ENCODE peak calls at places on chromosomes 3 and 15, in nine cellular contexts. N is foreskin fibroblast, I is heart left ventricle, S is AG04450, H is cardiac muscle cell, Y is hepatocyte, F is GM06990, G is lung, A is HCT116. D is an unnamed sample.
A peak's percentile ranks its signal among the peaks of the same experiment; 100 is the strongest.

GRCh38 chr3:127738192-127738840 is 65.6 kb downstream of the ABTB1 start:
- DNase-seq in Y (peak; percentile 38), I (peak; percentile 69), G (no peak), F (no peak), A (no peak), S (no peak), H (peak; percentile 81), N (no peak), D (peak; percentile 36)

GRCh38 chr3:188244395-188244861 is 90.5 kb downstream of the LPP start:
- DNase-seq in I (no peak), H (no peak), Y (peak; percentile 27), G (no peak), N (no peak), F (no peak), S (no peak), A (peak; percentile 59), D (peak; percentile 74)

GRCh38 chr15:100002787-100003536 is 269.7 kb upstream of the LYSMD4 start:
- DNase-seq in N (no peak), S (no peak), A (no peak), H (no peak), G (no peak), Y (no peak), F (no peak), I (no peak), D (no peak)

GRCh38 chr3:111070772-111071256 is 802 bp upstream of the NECTIN3 start:
- DNase-seq in H (no peak), Y (no peak), I (no peak), A (no peak), G (no peak), S (no peak), F (peak; percentile 5), N (no peak), D (peak; percentile 62)

GRCh38 chr3:116064646-116065045 is 380.6 kb downstream of the LSAMP start:
- DNase-seq in G (no peak), S (no peak), F (no peak), I (no peak), N (no peak), H (no peak), A (no peak), Y (no peak), D (peak; percentile 4)

GRCh38 chr3:37032961-37033360 is 39.6 kb downstream of the MLH1 start:
- DNase-seq in A (no peak), N (no peak), G (no peak), Y (no peak), H (peak; percentile 84), F (no peak), S (no peak), I (no peak), D (no peak)

GRCh38 chr15:83854314-83854713 is 200.4 kb downstream of the ADAMTSL3 start:
- DNase-seq in H (peak; percentile 31), N (no peak), G (no peak), Y (no peak), I (no peak), A (peak; percentile 48), S (no peak), F (no peak), D (peak; percentile 94)

GRCh38 chr3:70905496-70905895 is 593.1 kb upstream of the MDFIC2 start:
- DNase-seq in I (no peak), N (no peak), F (no peak), S (no peak), G (no peak), A (no peak), H (no peak), Y (no peak), D (no peak)

GRCh38 chr3:129312021-129312639 is 33.5 kb downstream of the HMCES start:
- DNase-seq in I (no peak), S (no peak), A (no peak), N (no peak), H (no peak), G (no peak), Y (no peak), F (no peak), D (no peak)

GRCh38 chr3:15722877-15723623 is 74.7 kb downstream of the ANKRD28 start:
- DNase-seq in F (no peak), A (no peak), G (no peak), S (no peak), N (no peak), H (no peak), I (no peak), Y (no peak), D (no peak)

GRCh38 chr15:89136818-89137772 is 48.8 kb downstream of the ABHD2 start:
- DNase-seq in H (no peak), A (no peak), N (peak; percentile 78), F (no peak), I (peak; percentile 85), G (no peak), S (no peak), Y (no peak), D (no peak)

GRCh38 chr15:49718846-49719245 is 98.0 kb downstream of the DTWD1 start:
- DNase-seq in A (no peak), I (no peak), Y (no peak), N (no peak), S (no peak), H (no peak), F (no peak), G (no peak), D (no peak)
- H3K4me3 ChIP-seq in A (no peak overlapping the region), I (no peak overlapping the region), Y (no peak overlapping the region), N (no peak overlapping the region), S (no peak overlapping the region), H (no peak overlapping the region), F (no peak overlapping the region), G (no peak overlapping the region), D (no peak overlapping the region)

GRCh38 chr3:197950661-197951029 is 655 bp downstream of the RPL35A start:
- DNase-seq in G (no peak), A (no peak), N (no peak), H (no peak), F (no peak), Y (no peak), S (no peak), I (no peak), D (no peak)

GRCh38 chr3:197951392-197951990 is 1.5 kb downstream of the RPL35A start:
- DNase-seq in F (no peak), G (no peak), I (no peak), A (no peak), S (no peak), Y (no peak), H (no peak), N (no peak), D (no peak)

GRCh38 chr3:197953325-197953724 is 3.3 kb downstream of the RPL35A start:
- DNase-seq in G (no peak), N (no peak), I (no peak), A (no peak), Y (no peak), F (no peak), H (no peak), S (no peak), D (no peak)

GRCh38 chr3:197953881-197954280 is 3.9 kb downstream of the RPL35A start:
- DNase-seq in A (no peak), H (peak; percentile 78), N (no peak), Y (no peak), I (peak; percentile 68), F (no peak), S (no peak), G (no peak), D (no peak)

DNA sequence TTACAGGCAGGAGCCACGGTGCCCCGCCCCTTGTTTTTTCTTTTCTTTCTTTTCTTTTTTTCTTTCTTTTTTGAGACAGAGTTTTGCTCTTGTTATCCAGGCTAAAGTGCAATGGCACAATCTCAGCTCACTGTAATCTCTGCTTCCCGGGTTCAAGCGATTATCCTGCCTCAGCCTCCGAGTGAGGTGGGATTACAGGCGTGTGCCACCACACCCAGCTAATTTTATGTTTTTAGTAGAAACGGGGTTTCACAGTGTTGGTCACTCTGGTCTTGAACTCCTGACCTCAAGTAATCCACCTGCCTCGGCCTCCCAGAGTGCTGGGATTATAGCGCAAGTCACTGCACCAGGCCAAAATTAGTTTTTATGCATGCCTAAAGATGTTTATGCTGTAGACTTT is 2.5 kb downstream of the RPL35A start:
- DNase-seq in H (no peak), F (no peak), G (no peak), Y (no peak), N (no peak), A (no peak), I (no peak), S (no peak), D (no peak)
- H3K4me3 ChIP-seq in H (no peak overlapping the region), F (no peak overlapping the region), G (no peak overlapping the region), Y (no peak overlapping the region), N (no peak overlapping the region), A (no peak overlapping the region), I (no peak overlapping the region), S (no peak overlapping the region), D (no peak overlapping the region)

GRCh38 chr15:91627473-91628309 is 225.8 kb upstream of the SLCO3A1 start:
- DNase-seq in G (no peak), F (no peak), A (no peak), N (no peak), I (peak; percentile 68), S (peak; percentile 13), Y (peak; percentile 8), H (peak; percentile 2), D (no peak)
- H3K4me3 ChIP-seq in G (no peak overlapping the region), F (no peak overlapping the region), A (no peak overlapping the region), N (no peak overlapping the region), I (no peak overlapping the region), S (no peak overlapping the region), Y (no peak overlapping the region), H (no peak overlapping the region), D (no peak overlapping the region)

GRCh38 chr15:65029736-65030208 is 333 bp upstream of the MTFMT start:
- DNase-seq in I (no peak), S (no peak), Y (no peak), G (no peak), F (no peak), A (no peak), N (no peak), H (no peak), D (no peak)
- H3K4me3 ChIP-seq in I (peak overlapping the region; percentile 73), S (peak overlapping the region; percentile 85), Y (no peak overlapping the region), G (no peak overlapping the region), F (no peak overlapping the region), A (peak overlapping the region; percentile 92), N (peak overlapping the region; percentile 90), H (peak overlapping the region; percentile 83), D (no peak overlapping the region)

GRCh38 chr3:51390186-51390585 is 899 bp upstream of the RBM15B start:
- DNase-seq in F (no peak), Y (no peak), I (no peak), N (no peak), G (peak; percentile 27), H (no peak), S (no peak), A (no peak), D (no peak)
- H3K4me3 ChIP-seq in F (no peak overlapping the region), Y (no peak overlapping the region), I (peak overlapping the region; percentile 70), N (no peak overlapping the region), G (no peak overlapping the region), H (no peak overlapping the region), S (peak overlapping the region; percentile 49), A (peak overlapping the region; percentile 37), D (no peak overlapping the region)

DNA sequence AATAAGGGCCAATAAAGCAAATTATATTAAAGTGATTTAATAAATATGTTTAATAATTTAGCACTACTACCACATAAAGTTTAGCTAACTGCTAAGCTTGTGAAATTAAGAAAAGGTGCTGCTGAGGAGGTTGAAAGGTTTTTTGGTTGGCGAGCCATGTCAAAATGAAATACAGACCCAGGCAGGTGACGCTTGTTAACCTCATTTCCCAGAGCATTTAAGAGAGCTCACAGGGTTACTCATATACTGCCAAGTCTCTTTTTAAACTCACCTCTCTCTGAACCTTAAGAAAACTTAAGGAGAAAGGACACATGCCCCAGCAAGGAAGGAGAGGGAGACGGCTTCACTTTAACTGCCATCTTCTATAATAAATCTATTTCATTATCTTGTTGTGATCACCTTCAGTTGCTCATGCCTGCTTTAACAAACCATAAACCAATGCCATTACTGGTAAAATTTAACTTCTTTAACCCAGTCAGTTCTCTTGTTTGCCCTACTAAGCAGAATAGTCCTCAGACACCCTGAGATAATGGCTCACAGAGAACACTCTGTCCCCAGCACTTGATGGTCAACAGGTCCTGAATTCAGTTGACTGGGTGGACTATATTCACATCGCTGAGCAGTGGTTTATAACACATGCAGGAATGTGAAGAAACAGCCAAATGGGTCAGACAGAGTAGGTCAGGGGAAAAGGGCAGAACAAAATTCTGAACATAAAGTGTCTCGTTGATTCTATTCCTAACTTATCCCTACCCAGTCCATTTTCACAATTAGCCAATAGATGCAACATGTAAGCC is 540.1 kb downstream of the UNC13C start:
- DNase-seq in G (no peak), S (no peak), N (no peak), F (peak; percentile 11), Y (peak; percentile 7), H (no peak), A (no peak), I (no peak), D (no peak)
- H3K4me3 ChIP-seq in G (no peak overlapping the region), S (no peak overlapping the region), N (no peak overlapping the region), F (no peak overlapping the region), Y (no peak overlapping the region), H (no peak overlapping the region), A (no peak overlapping the region), I (no peak overlapping the region), D (no peak overlapping the region)

D was measured in epithelial cell of esophagus.